ENCODE peak calls at places on chromosomes 11 and 22, in four cellular contexts. One of them, this sample, is unnamed.

GRCh38 chr11:90113541-90113940 is 20.9 kb upstream of the NAALAD2 start:
- DNase-seq in cardiac muscle cell: peak
- DNase-seq in CD4-positive, CD25-positive, alpha-beta regulatory T cell: no peak
- DNase-seq in mesendoderm: no peak
- DNase-seq in this sample: no peak

GRCh38 chr11:75563978-75564552 is 2.0 kb downstream of the SERPINH1 start:
- DNase-seq in cardiac muscle cell: peak
- DNase-seq in mesendoderm: peak
- DNase-seq in CD4-positive, CD25-positive, alpha-beta regulatory T cell: no peak
- DNase-seq in this sample: no peak

GRCh38 chr11:77082838-77083552 is 16.2 kb downstream of the CAPN5 start:
- DNase-seq in CD4-positive, CD25-positive, alpha-beta regulatory T cell: no peak
- DNase-seq in mesendoderm: peak
- DNase-seq in cardiac muscle cell: peak
- DNase-seq in this sample: no peak

GRCh38 chr22:19802001-19802880 is 41.7 kb downstream of the TBX1 start:
- DNase-seq in mesendoderm: no peak
- DNase-seq in CD4-positive, CD25-positive, alpha-beta regulatory T cell: no peak
- DNase-seq in cardiac muscle cell: no peak
- DNase-seq in this sample: no peak

GRCh38 chr11:78295991-78296930 is 107.5 kb downstream of the USP35 start:
- DNase-seq in cardiac muscle cell: no peak
- DNase-seq in CD4-positive, CD25-positive, alpha-beta regulatory T cell: no peak
- DNase-seq in mesendoderm: no peak
- DNase-seq in this sample: no peak

GRCh38 chr22:48084041-48084748 is 1321.7 kb downstream of the TBC1D22A start:
- DNase-seq in CD4-positive, CD25-positive, alpha-beta regulatory T cell: no peak
- DNase-seq in mesendoderm: peak
- DNase-seq in cardiac muscle cell: no peak
- DNase-seq in this sample: no peak

GRCh38 chr11:47560431-47560830 is 5.0 kb upstream of the PTPMT1 start:
- DNase-seq in mesendoderm: no peak
- DNase-seq in CD4-positive, CD25-positive, alpha-beta regulatory T cell: no peak
- DNase-seq in cardiac muscle cell: no peak
- DNase-seq in this sample: no peak

GRCh38 chr11:110297082-110297725 is 790 bp upstream of the RDX start:
- DNase-seq in mesendoderm: peak
- DNase-seq in CD4-positive, CD25-positive, alpha-beta regulatory T cell: no peak
- DNase-seq in cardiac muscle cell: no peak
- DNase-seq in this sample: no peak

GRCh38 chr11:108206171-108206570 is 16.3 kb downstream of the NPAT start:
- DNase-seq in CD4-positive, CD25-positive, alpha-beta regulatory T cell: no peak
- DNase-seq in mesendoderm: no peak
- DNase-seq in cardiac muscle cell: no peak
- DNase-seq in this sample: no peak

GRCh38 chr11:2259466-2259830 is 10.9 kb downstream of the ASCL2 start:
- DNase-seq in cardiac muscle cell: no peak
- DNase-seq in mesendoderm: no peak
- DNase-seq in CD4-positive, CD25-positive, alpha-beta regulatory T cell: no peak
- DNase-seq in this sample: no peak

GRCh38 chr11:100151944-100152343 is 535.1 kb upstream of the ARHGAP42 start:
- DNase-seq in cardiac muscle cell: no peak
- DNase-seq in mesendoderm: peak
- DNase-seq in CD4-positive, CD25-positive, alpha-beta regulatory T cell: no peak
- DNase-seq in this sample: no peak

GRCh38 chr11:86639172-86639571 is 33.2 kb downstream of the ME3 start:
- DNase-seq in mesendoderm: no peak
- DNase-seq in cardiac muscle cell: no peak
- DNase-seq in CD4-positive, CD25-positive, alpha-beta regulatory T cell: no peak
- DNase-seq in this sample: no peak

GRCh38 chr11:113675003-113675471 is 31.1 kb downstream of the TMPRSS5 start:
- DNase-seq in CD4-positive, CD25-positive, alpha-beta regulatory T cell: no peak
- DNase-seq in mesendoderm: no peak
- DNase-seq in cardiac muscle cell: peak
- DNase-seq in this sample: no peak

GRCh38 chr11:129785383-129786111 is 30.1 kb upstream of the TMEM45B start:
- DNase-seq in mesendoderm: peak
- DNase-seq in CD4-positive, CD25-positive, alpha-beta regulatory T cell: no peak
- DNase-seq in cardiac muscle cell: peak
- DNase-seq in this sample: no peak

GRCh38 chr11:129791515-129791914 is 24.1 kb upstream of the TMEM45B start:
- DNase-seq in CD4-positive, CD25-positive, alpha-beta regulatory T cell: no peak
- DNase-seq in mesendoderm: no peak
- DNase-seq in cardiac muscle cell: no peak
- DNase-seq in this sample: no peak

GRCh38 chr11:129787518-129787917 is 28.1 kb upstream of the TMEM45B start:
- DNase-seq in cardiac muscle cell: no peak
- DNase-seq in mesendoderm: no peak
- DNase-seq in CD4-positive, CD25-positive, alpha-beta regulatory T cell: no peak
- DNase-seq in this sample: no peak

GRCh38 chr11:129790131-129790530 is 25.5 kb upstream of the TMEM45B start:
- DNase-seq in mesendoderm: no peak
- DNase-seq in cardiac muscle cell: no peak
- DNase-seq in CD4-positive, CD25-positive, alpha-beta regulatory T cell: no peak
- DNase-seq in this sample: no peak

GRCh38 chr11:129788278-129788677 is 27.4 kb upstream of the TMEM45B start:
- DNase-seq in CD4-positive, CD25-positive, alpha-beta regulatory T cell: no peak
- DNase-seq in cardiac muscle cell: no peak
- DNase-seq in mesendoderm: no peak
- DNase-seq in this sample: no peak
- H3K27ac ChIP-seq in CD4-positive, CD25-positive, alpha-beta regulatory T cell: no peak
- H3K27ac ChIP-seq in cardiac muscle cell: no peak
- H3K27ac ChIP-seq in mesendoderm: no peak
- H3K27ac ChIP-seq in this sample: no peak

GRCh38 chr11:118688851-118689502 is 9.5 kb upstream of the TREH start:
- DNase-seq in cardiac muscle cell: no peak
- DNase-seq in CD4-positive, CD25-positive, alpha-beta regulatory T cell: no peak
- DNase-seq in mesendoderm: no peak
- DNase-seq in this sample: no peak
- H3K4me3 ChIP-seq in cardiac muscle cell: no peak
- H3K4me3 ChIP-seq in CD4-positive, CD25-positive, alpha-beta regulatory T cell: no peak
- H3K4me3 ChIP-seq in mesendoderm: no peak
- H3K4me3 ChIP-seq in this sample: no peak

DNA sequence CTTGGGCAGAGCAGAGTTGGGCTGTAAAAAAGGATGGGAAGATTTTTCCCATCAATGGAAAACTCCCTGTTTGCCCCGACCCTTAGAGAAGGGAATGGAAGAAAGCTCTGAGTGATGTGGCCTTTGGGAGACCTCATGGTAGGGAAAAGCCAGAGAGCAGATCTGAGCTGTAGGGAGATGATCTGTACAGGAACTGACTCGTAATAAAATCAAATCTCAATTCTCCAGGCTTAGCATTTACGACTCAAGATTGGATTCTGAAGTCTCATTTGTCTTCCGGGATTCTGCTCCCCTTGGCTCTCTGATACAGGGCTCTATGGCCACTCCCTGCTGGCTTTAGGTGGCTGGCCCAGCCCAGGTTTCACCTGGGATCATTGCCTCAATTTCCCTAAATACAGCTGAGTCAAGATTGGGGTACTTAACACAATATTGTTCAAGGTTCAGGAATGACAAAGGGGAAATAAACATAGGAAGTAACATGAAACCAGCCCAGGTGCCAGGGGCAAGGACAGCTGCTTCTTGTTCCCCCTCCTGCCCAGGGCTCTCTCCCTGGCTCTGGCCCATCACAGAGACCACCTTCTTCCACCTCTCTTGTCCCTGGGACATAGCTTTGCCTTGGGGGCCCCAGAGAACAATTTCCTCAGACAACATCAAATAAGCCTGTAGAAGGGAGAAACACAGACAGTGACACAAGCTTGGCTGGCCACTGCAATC is 38.4 kb upstream of the THY1 start:
- DNase-seq in CD4-positive, CD25-positive, alpha-beta regulatory T cell: no peak
- DNase-seq in mesendoderm: no peak
- DNase-seq in cardiac muscle cell: no peak
- DNase-seq in this sample: no peak
- H3K27ac ChIP-seq in CD4-positive, CD25-positive, alpha-beta regulatory T cell: no peak
- H3K27ac ChIP-seq in mesendoderm: no peak
- H3K27ac ChIP-seq in cardiac muscle cell: no peak
- H3K27ac ChIP-seq in this sample: no peak

GRCh38 chr22:36369004-36369921 is 18.5 kb downstream of the MYH9 start:
- DNase-seq in cardiac muscle cell: no peak
- DNase-seq in mesendoderm: peak
- DNase-seq in CD4-positive, CD25-positive, alpha-beta regulatory T cell: no peak
- DNase-seq in this sample: no peak

GRCh38 chr22:36367479-36367878 is 20.3 kb downstream of the MYH9 start:
- DNase-seq in mesendoderm: no peak
- DNase-seq in CD4-positive, CD25-positive, alpha-beta regulatory T cell: no peak
- DNase-seq in cardiac muscle cell: no peak
- DNase-seq in this sample: no peak

GRCh38 chr22:36368359-36368983 is 19.3 kb downstream of the MYH9 start:
- DNase-seq in CD4-positive, CD25-positive, alpha-beta regulatory T cell: no peak
- DNase-seq in cardiac muscle cell: peak
- DNase-seq in mesendoderm: peak
- DNase-seq in this sample: no peak

GRCh38 chr22:36371920-36372319 is 15.8 kb downstream of the MYH9 start:
- DNase-seq in CD4-positive, CD25-positive, alpha-beta regulatory T cell: no peak
- DNase-seq in mesendoderm: peak
- DNase-seq in cardiac muscle cell: no peak
- DNase-seq in this sample: no peak

GRCh38 chr22:36369922-36370781 is 17.6 kb downstream of the MYH9 start:
- DNase-seq in cardiac muscle cell: peak
- DNase-seq in CD4-positive, CD25-positive, alpha-beta regulatory T cell: no peak
- DNase-seq in mesendoderm: peak
- DNase-seq in this sample: no peak
- H3K4me3 ChIP-seq in cardiac muscle cell: no peak
- H3K4me3 ChIP-seq in CD4-positive, CD25-positive, alpha-beta regulatory T cell: peak
- H3K4me3 ChIP-seq in mesendoderm: no peak
- H3K4me3 ChIP-seq in this sample: peak

GRCh38 chr11:122723576-122723975 is 68.1 kb downstream of the UBASH3B start:
- DNase-seq in cardiac muscle cell: no peak
- DNase-seq in CD4-positive, CD25-positive, alpha-beta regulatory T cell: no peak
- DNase-seq in mesendoderm: no peak
- DNase-seq in this sample: no peak

GRCh38 chr11:122721964-122722266 is 66.4 kb downstream of the UBASH3B start:
- DNase-seq in CD4-positive, CD25-positive, alpha-beta regulatory T cell: no peak
- DNase-seq in cardiac muscle cell: peak
- DNase-seq in mesendoderm: no peak
- DNase-seq in this sample: no peak

GRCh38 chr11:122723106-122723505 is 67.6 kb downstream of the UBASH3B start:
- DNase-seq in mesendoderm: no peak
- DNase-seq in cardiac muscle cell: no peak
- DNase-seq in CD4-positive, CD25-positive, alpha-beta regulatory T cell: no peak
- DNase-seq in this sample: no peak

GRCh38 chr11:122720482-122720881 is 65.0 kb downstream of the UBASH3B start:
- DNase-seq in cardiac muscle cell: peak
- DNase-seq in CD4-positive, CD25-positive, alpha-beta regulatory T cell: no peak
- DNase-seq in mesendoderm: peak
- DNase-seq in this sample: no peak

GRCh38 chr11:122721201-122721963 is 65.9 kb downstream of the UBASH3B start:
- DNase-seq in CD4-positive, CD25-positive, alpha-beta regulatory T cell: no peak
- DNase-seq in cardiac muscle cell: peak
- DNase-seq in mesendoderm: no peak
- DNase-seq in this sample: no peak
- H3K27ac ChIP-seq in CD4-positive, CD25-positive, alpha-beta regulatory T cell: no peak
- H3K27ac ChIP-seq in cardiac muscle cell: no peak
- H3K27ac ChIP-seq in mesendoderm: no peak
- H3K27ac ChIP-seq in this sample: no peak

DNA sequence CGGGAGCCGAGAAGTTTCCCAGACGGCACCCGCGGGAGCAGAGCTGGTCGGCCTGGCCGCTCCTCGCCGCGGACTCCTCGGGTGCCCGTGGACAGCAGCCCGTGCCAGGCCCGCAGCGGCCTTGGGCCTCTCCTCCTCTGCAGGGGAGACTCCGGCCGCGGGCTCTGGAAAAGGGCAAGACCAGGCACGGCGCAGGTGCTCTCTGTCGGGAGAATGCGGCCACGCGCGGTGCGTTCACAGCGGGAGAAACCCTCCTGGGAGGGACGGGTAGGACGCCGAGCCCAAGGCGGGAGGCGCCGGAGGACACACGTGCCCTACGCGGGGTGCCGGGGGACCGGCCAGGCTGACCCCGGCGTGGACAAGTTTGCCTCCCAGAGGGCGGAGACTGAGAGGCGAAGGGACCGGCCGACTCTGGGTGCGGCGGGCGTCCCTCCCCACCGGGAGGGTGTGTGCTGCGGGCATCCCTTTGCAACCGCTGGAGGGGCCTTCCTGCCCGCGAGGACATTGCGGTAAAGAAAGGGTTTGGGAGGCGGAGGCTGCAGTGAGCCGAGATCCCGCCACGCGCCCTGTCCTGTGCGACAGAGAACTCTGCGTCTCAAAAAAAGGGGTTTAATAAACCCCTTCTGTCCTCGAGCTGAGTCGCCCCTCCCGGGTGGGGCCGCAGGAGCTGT is 2.3 kb downstream of the IFITM1 start:
- DNase-seq in cardiac muscle cell: no peak
- DNase-seq in mesendoderm: no peak
- DNase-seq in CD4-positive, CD25-positive, alpha-beta regulatory T cell: no peak
- DNase-seq in this sample: no peak
- H3K4me3 ChIP-seq in cardiac muscle cell: no peak
- H3K4me3 ChIP-seq in mesendoderm: peak
- H3K4me3 ChIP-seq in CD4-positive, CD25-positive, alpha-beta regulatory T cell: peak
- H3K4me3 ChIP-seq in this sample: peak

DNA sequence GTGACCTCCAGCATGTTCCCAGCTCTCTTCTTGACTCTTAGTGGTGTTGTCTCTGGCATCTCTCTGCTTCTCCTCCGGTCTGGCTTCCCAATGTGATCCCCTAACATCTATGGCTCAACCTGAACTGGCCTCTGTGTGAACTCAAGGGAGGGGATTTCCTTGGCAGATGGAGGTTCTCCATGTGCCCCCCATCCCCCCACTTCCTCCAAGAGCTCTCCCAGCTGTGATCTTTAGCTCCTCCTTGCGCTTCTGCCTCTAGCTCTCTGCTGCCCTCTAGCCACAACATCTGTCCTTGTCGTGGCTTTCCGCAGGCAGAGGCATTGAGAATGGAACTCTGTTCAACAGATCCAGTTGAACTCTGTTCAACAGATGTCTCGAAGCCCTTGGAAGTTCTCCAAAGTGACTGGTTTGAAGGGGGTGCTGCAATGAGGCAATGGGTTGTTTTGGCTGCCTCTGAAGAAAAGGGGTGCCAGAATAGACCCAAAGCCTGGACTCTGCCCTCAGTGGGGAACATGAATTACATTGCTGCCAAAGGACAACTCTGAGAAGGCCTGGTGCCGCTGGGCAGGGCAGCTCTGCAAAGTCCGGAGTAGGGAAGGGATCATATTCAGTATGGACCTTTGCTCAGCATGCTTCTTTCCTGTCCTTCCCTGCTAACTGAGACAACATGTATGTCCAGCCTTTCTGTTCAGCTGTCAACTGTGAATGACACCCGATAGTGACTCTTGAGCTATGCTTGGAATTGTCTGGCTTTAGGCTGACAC is 61.9 kb downstream of the ADM start:
- DNase-seq in cardiac muscle cell: peak
- DNase-seq in CD4-positive, CD25-positive, alpha-beta regulatory T cell: peak
- DNase-seq in mesendoderm: peak
- DNase-seq in this sample: peak
- H3K27ac ChIP-seq in cardiac muscle cell: no peak
- H3K27ac ChIP-seq in CD4-positive, CD25-positive, alpha-beta regulatory T cell: no peak
- H3K27ac ChIP-seq in mesendoderm: no peak
- H3K27ac ChIP-seq in this sample: no peak